ENCODE peak calls at places on chromosomes 6 and 20, in four cellular contexts. K, A, X and O are unnamed samples.
A peak's percentile ranks its signal among the peaks of the same experiment; 100 is the strongest.

GRCh38 chr6:106473807-106474206 is 113.3 kb downstream of the CRYBG1 start:
- DNase-seq in A (peak; percentile 21), X (no peak), K (no peak), O (no peak)

GRCh38 chr6:43851204-43851855 is 81.3 kb downstream of the VEGFA start:
- DNase-seq in X (no peak), A (peak; percentile 81), K (peak; percentile 67), O (no peak)

GRCh38 chr20:20192366-20192765 is 140.0 kb downstream of the CFAP61 start:
- DNase-seq in A (no peak), X (no peak), K (no peak), O (no peak)

GRCh38 chr6:149202100-149202499 is 115.4 kb upstream of the TAB2 start:
- DNase-seq in X (no peak), A (no peak), K (no peak), O (no peak)

GRCh38 chr20:15900443-15900842 is 672.8 kb downstream of the KIF16B start:
- DNase-seq in A (no peak), K (no peak), X (no peak), O (no peak)

GRCh38 chr6:117776441-117776840 is 101.2 kb downstream of the NUS1 start:
- DNase-seq in X (no peak), K (no peak), A (no peak), O (no peak)

GRCh38 chr6:163289445-163289844 is 125.1 kb upstream of the QKI start:
- DNase-seq in X (no peak), K (no peak), A (no peak), O (no peak)

GRCh38 chr20:21450572-21450971 is 53.2 kb upstream of the NKX2-4 start:
- DNase-seq in K (no peak), A (no peak), X (no peak), O (no peak)

GRCh38 chr20:41086402-41087324 is 50.7 kb upstream of the PLCG1 start:
- DNase-seq in X (no peak), A (no peak), K (no peak), O (no peak)

GRCh38 chr6:136254851-136255466 is 4.8 kb upstream of the MTFR2 start:
- DNase-seq in K (no peak), X (no peak), A (no peak), O (no peak)

GRCh38 chr20:34334654-34335407 is 28.2 kb upstream of the ITCH start:
- DNase-seq in A (no peak), K (no peak), X (peak; percentile 83), O (peak; percentile 26)

GRCh38 chr20:44601801-44602204 is 19.4 kb downstream of the PKIG start:
- DNase-seq in X (peak; percentile 18), K (no peak), A (peak; percentile 50), O (peak; percentile 81)

GRCh38 chr6:134830945-134831344 is 119.0 kb downstream of the ALDH8A1 start:
- DNase-seq in K (no peak), A (no peak), X (no peak), O (no peak)

GRCh38 chr20:62741191-62741676 is 32.6 kb downstream of the NTSR1 start:
- DNase-seq in A (no peak), X (no peak), K (peak; percentile 51), O (peak; percentile 15)

GRCh38 chr6:111628117-111628866 is 22.6 kb upstream of the TRAF3IP2 start:
- DNase-seq in K (no peak), A (peak; percentile 63), X (no peak), O (no peak)

GRCh38 chr20:6086868-6087267 is 33.0 kb upstream of the LRRN4 start:
- DNase-seq in K (no peak), A (no peak), X (no peak), O (no peak)

GRCh38 chr20:20233041-20233514 is 134.8 kb upstream of the INSM1 start:
- DNase-seq in X (no peak), K (no peak), A (no peak), O (no peak)

GRCh38 chr20:9092101-9092500 is 23.2 kb downstream of the PLCB4 start:
- DNase-seq in A (no peak), X (no peak), K (no peak), O (no peak)

GRCh38 chr20:37524221-37524700 is 3.2 kb downstream of the NNAT start:
- DNase-seq in X (no peak), A (no peak), K (no peak), O (no peak)

GRCh38 chr6:22313796-22314195 is 17.0 kb upstream of the PRL start:
- DNase-seq in K (no peak), A (no peak), X (no peak), O (no peak)

GRCh38 chr6:36743538-36744441 is 46.2 kb downstream of the RAB44 start:
- DNase-seq in K (no peak), A (no peak), X (no peak), O (no peak)

GRCh38 chr6:85460951-85461805 is 11.3 kb downstream of the NT5E start:
- DNase-seq in X (no peak), K (no peak), A (peak; percentile 42), O (no peak)